ENCODE peak calls at places on chromosome 11, in nine cellular contexts. I, N, W, Q, F, D, G, E and V are unnamed samples.

GRCh38 chr11:94768602-94769511 is 701 bp downstream of the AMOTL1 start:
- DNase-seq in I (peak), N (peak), W (no peak), Q (peak), F (peak), D (no peak), G (no peak), E (peak), V (no peak)

GRCh38 chr11:17506314-17506713 is 29.7 kb upstream of the ABCC8 start:
- DNase-seq in I (no peak), N (no peak), W (no peak), Q (no peak), F (peak), D (no peak), G (no peak), E (no peak), V (no peak)

GRCh38 chr11:128886401-128887119 is 4.6 kb upstream of the KCNJ5 start:
- DNase-seq in I (no peak), N (peak), W (no peak), Q (no peak), F (peak), D (no peak), G (no peak), E (no peak), V (no peak)

GRCh38 chr11:78027759-78028158 is 4.7 kb upstream of the KCTD14 start:
- DNase-seq in I (no peak), N (no peak), W (no peak), Q (no peak), F (no peak), D (no peak), G (no peak), E (no peak), V (no peak)

GRCh38 chr11:112665291-112665690 is 295.9 kb upstream of the NCAM1 start:
- DNase-seq in I (no peak), N (no peak), W (no peak), Q (no peak), F (no peak), D (no peak), G (no peak), E (no peak), V (no peak)

GRCh38 chr11:61892085-61892370 is 683 bp upstream of the FADS3 start:
- DNase-seq in I (no peak), N (no peak), W (no peak), Q (no peak), F (no peak), D (no peak), G (no peak), E (no peak), V (no peak)

GRCh38 chr11:44400431-44400830 is 90.5 kb upstream of the ALX4 start:
- DNase-seq in I (no peak), N (no peak), W (no peak), Q (no peak), F (no peak), D (no peak), G (no peak), E (no peak), V (no peak)

GRCh38 chr11:13486926-13487660 is 8.7 kb downstream of the PTH start:
- DNase-seq in I (peak), N (peak), W (peak), Q (peak), F (peak), D (no peak), G (peak), E (peak), V (no peak)

GRCh38 chr11:393219-394033 is 583 bp upstream of the PKP3 start:
- DNase-seq in I (peak), N (no peak), W (peak), Q (peak), F (peak), D (peak), G (no peak), E (peak), V (no peak)

GRCh38 chr11:109435121-109435742 is 13.2 kb downstream of the C11orf87 start:
- DNase-seq in I (no peak), N (no peak), W (peak), Q (no peak), F (no peak), D (no peak), G (no peak), E (no peak), V (no peak)

GRCh38 chr11:109939176-109939810 is 153.9 kb upstream of the ZC3H12C start:
- DNase-seq in I (peak), N (peak), W (peak), Q (no peak), F (peak), D (peak), G (no peak), E (peak), V (peak)

GRCh38 chr11:105219269-105219668 is 79.7 kb upstream of the CARD18 start:
- DNase-seq in I (no peak), N (no peak), W (no peak), Q (no peak), F (peak), D (no peak), G (no peak), E (no peak), V (no peak)

GRCh38 chr11:123543796-123544195 is 110.6 kb downstream of the SCN3B start:
- DNase-seq in I (peak), N (no peak), W (peak), Q (no peak), F (peak), D (no peak), G (no peak), E (peak), V (no peak)

GRCh38 chr11:87030458-87031054 is 7.2 kb upstream of the TMEM135 start:
- DNase-seq in I (no peak), N (no peak), W (no peak), Q (no peak), F (no peak), D (no peak), G (no peak), E (no peak), V (no peak)

GRCh38 chr11:59891781-59892181 is 13.2 kb downstream of the OOSP3 start:
- DNase-seq in I (no peak), N (peak), W (no peak), Q (no peak), F (peak), D (no peak), G (no peak), E (peak), V (no peak)

GRCh38 chr11:117573326-117573725 is 223.7 kb downstream of the DSCAML1 start:
- DNase-seq in I (no peak), N (no peak), W (no peak), Q (no peak), F (no peak), D (no peak), G (no peak), E (no peak), V (no peak)

GRCh38 chr11:87251560-87251959 is 213.8 kb downstream of the TMEM135 start:
- DNase-seq in I (no peak), N (no peak), W (peak), Q (no peak), F (no peak), D (no peak), G (no peak), E (no peak), V (no peak)

GRCh38 chr11:76592025-76592914 is 78.3 kb downstream of the LRRC32 start:
- DNase-seq in I (no peak), N (no peak), W (no peak), Q (peak), F (no peak), D (no peak), G (no peak), E (no peak), V (no peak)

GRCh38 chr11:19253149-19253540 is 12.4 kb upstream of the E2F8 start:
- DNase-seq in I (no peak), N (no peak), W (peak), Q (peak), F (no peak), D (no peak), G (no peak), E (peak), V (no peak)

GRCh38 chr11:125375146-125375545 is 120.9 kb downstream of the FEZ1 start:
- DNase-seq in I (no peak), N (no peak), W (no peak), Q (no peak), F (no peak), D (no peak), G (no peak), E (no peak), V (no peak)

GRCh38 chr11:116691779-116692178 is 81.0 kb downstream of the BUD13 start:
- DNase-seq in I (peak), N (peak), W (peak), Q (no peak), F (peak), D (no peak), G (peak), E (peak), V (no peak)

GRCh38 chr11:72238040-72238450 is 5.9 kb downstream of the PHOX2A start:
- DNase-seq in I (peak), N (peak), W (peak), Q (peak), F (peak), D (no peak), G (peak), E (peak), V (no peak)

GRCh38 chr11:112225753-112226061 is 521 bp upstream of the PTS start:
- DNase-seq in I (no peak), N (no peak), W (peak), Q (no peak), F (no peak), D (no peak), G (no peak), E (no peak), V (no peak)

GRCh38 chr11:72243567-72244316 is at the start of gene PHOX2A:
- DNase-seq in I (no peak), N (peak), W (no peak), Q (no peak), F (no peak), D (no peak), G (no peak), E (no peak), V (no peak)

GRCh38 chr11:3732671-3733070 is 61.5 kb upstream of the CHRNA10 start:
- DNase-seq in I (no peak), N (no peak), W (no peak), Q (no peak), F (no peak), D (no peak), G (no peak), E (peak), V (no peak)

GRCh38 chr11:62984451-62984991 is at the start of gene SLC22A6:
- DNase-seq in I (no peak), N (no peak), W (no peak), Q (no peak), F (no peak), D (no peak), G (no peak), E (no peak), V (no peak)

GRCh38 chr11:94767701-94768601 is at the start of gene AMOTL1:
- DNase-seq in I (peak), N (peak), W (peak), Q (peak), F (peak), D (peak), G (peak), E (peak), V (peak)

GRCh38 chr11:93939084-93939780 is 81.9 kb upstream of the HEPHL1 start:
- DNase-seq in I (no peak), N (no peak), W (peak), Q (no peak), F (no peak), D (no peak), G (no peak), E (no peak), V (no peak)

GRCh38 chr11:126467471-126467870 is 112.0 kb downstream of the ST3GAL4 start:
- DNase-seq in I (no peak), N (no peak), W (no peak), Q (no peak), F (no peak), D (no peak), G (no peak), E (no peak), V (no peak)

GRCh38 chr11:31246451-31247165 is 122.9 kb downstream of the DCDC1 start:
- DNase-seq in I (peak), N (no peak), W (peak), Q (no peak), F (no peak), D (no peak), G (no peak), E (peak), V (no peak)

GRCh38 chr11:61752117-61752924 is at the start of gene MYRF:
- DNase-seq in I (no peak), N (peak), W (peak), Q (peak), F (peak), D (no peak), G (peak), E (peak), V (no peak)

GRCh38 chr11:26896716-26897115 is 97.2 kb upstream of the FIBIN start:
- DNase-seq in I (no peak), N (no peak), W (no peak), Q (no peak), F (no peak), D (no peak), G (no peak), E (no peak), V (no peak)

GRCh38 chr11:72951193-72951592 is 137.0 kb downstream of the ATG16L2 start:
- DNase-seq in I (peak), N (no peak), W (peak), Q (no peak), F (peak), D (no peak), G (no peak), E (peak), V (no peak)

GRCh38 chr11:5600374-5600851 is 4.0 kb downstream of the TRIM6 start:
- DNase-seq in I (peak), N (peak), W (peak), Q (peak), F (peak), D (peak), G (peak), E (peak), V (no peak)

GRCh38 chr11:100706179-100706578 is 19.1 kb downstream of the ARHGAP42 start:
- DNase-seq in I (no peak), N (no peak), W (no peak), Q (no peak), F (no peak), D (no peak), G (no peak), E (no peak), V (no peak)

GRCh38 chr11:61725632-61726280 is 26.7 kb upstream of the MYRF start:
- DNase-seq in I (peak), N (no peak), W (peak), Q (no peak), F (no peak), D (no peak), G (no peak), E (peak), V (no peak)

GRCh38 chr11:44726278-44727113 is at the start of gene TSPAN18:
- DNase-seq in I (no peak), N (peak), W (no peak), Q (peak), F (peak), D (no peak), G (peak), E (no peak), V (no peak)

DNA sequence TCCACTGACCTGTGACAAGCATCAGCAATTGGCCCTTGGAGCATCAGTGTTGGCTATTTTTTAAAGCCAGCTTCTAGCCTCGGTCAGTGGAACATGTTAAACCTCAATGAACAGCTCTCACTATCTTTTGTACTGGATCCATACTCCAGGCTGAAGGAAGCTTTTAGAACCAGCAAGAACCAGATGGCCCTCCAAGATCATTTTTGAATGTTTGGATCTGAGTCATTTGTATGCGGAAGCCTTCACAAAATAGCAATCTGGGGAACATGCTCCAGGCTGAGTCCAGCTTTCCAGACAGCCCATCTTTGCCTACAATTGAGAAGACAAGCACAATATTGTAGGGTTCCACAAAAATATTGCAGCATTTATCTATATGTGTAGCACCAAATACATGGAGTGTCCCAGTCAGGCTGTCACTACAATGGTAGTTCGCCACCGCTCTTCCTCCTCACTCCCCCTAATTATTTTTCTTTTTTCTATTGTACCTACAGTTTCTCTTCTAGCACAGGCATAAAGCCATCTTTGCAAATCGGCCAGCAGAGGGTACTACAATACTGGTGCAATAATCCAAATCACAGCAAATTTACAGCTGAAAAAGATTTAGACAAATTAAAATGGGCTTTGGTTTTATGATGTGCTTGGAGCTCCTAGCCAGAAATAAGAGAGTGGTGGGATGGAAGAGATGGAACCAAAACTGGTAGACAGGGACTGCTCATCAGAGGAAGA is 177.4 kb upstream of the BLID start:
- DNase-seq in I (peak), N (no peak), W (peak), Q (no peak), F (peak), D (no peak), G (no peak), E (peak), V (no peak)
- TF ChIP-seq CTCF in I (peak), N (peak), W (peak), Q (no peak), F (no peak), D (peak), G (no peak), E (peak), V (peak)

DNA sequence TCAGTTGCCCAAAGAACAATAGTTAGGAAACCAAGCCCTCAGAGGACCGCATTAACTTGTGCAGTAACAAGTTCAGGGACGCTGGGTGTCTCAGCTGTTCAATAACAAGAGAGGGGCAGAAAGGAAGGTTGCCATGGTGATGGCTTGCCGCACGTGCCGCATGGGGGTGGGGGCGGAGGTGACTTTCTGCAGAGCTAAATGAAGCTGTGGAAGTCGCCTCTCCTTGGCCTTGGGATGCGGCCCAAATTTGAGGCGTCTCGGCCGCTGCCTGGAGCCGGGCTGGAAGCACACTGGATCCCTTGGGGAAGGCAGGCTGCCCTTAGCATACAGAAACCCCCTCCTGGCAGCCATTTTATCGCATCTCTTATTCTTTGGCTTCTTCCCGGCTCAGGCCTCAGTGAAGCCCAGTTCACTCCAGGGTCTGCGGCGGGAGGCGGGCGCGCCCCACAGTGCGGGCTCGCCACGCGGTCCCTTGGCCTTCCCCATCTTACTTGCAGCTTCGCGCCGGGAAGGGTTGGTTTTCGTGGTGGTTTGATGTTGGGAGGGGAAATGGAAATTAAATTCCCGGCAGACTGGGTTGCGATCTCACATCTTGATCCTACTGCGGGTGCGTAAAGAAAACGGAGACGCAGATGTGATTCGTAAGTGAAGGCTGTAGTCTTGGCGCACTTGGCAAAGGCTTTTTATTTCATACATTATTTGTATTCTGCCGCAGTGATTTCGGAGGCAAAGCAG is 94.3 kb downstream of the SLC17A6 start:
- DNase-seq in I (peak), N (no peak), W (peak), Q (no peak), F (no peak), D (no peak), G (no peak), E (peak), V (no peak)
- H3K4me3 ChIP-seq in I (no peak), N (no peak), W (no peak), Q (no peak), F (no peak), D (peak), G (no peak), E (peak), V (no peak)

GRCh38 chr11:47616726-47617416 is 22.7 kb upstream of the C1QTNF4 start:
- DNase-seq in I (peak), N (peak), W (peak), Q (no peak), F (peak), D (peak), G (no peak), E (peak), V (peak)
- TF ChIP-seq CTCF in I (peak), N (peak), W (peak), Q (no peak), F (peak), D (peak), G (no peak), E (peak), V (peak)

GRCh38 chr11:64916040-64916847 is 765 bp downstream of the ATG2A start:
- DNase-seq in I (peak), N (no peak), W (peak), Q (peak), F (peak), D (no peak), G (peak), E (peak), V (peak)
- H3K4me3 ChIP-seq in I (peak), N (peak), W (peak), Q (peak), F (peak), D (peak), G (peak), E (peak), V (peak)

GRCh38 chr11:67118801-67119576 is at the start of gene KDM2A:
- DNase-seq in I (peak), N (peak), W (peak), Q (peak), F (peak), D (peak), G (peak), E (peak), V (peak)
- TF ChIP-seq CTCF in I (no peak), N (no peak), W (no peak), Q (peak), F (no peak), D (no peak), G (no peak), E (no peak), V (no peak)